ENCODE peak calls at places on chromosome 14, in seven cellular contexts. H is Panc1, X is fibroblast of lung, L is dorsolateral prefrontal cortex, Q is GM20000, R is cardiac fibroblast, Z is neural progenitor cell. O is an unnamed sample.

GRCh38 chr14:69625299-69626131 is 14.1 kb downstream of the SUSD6 start:
- DNase-seq in H (no peak), X (no peak), L (peak), Q (peak), R (peak), Z (no peak), O (no peak)

GRCh38 chr14:61586539-61587396 is 108.5 kb upstream of the HIF1A start:
- DNase-seq in H (no peak), X (peak), L (no peak), Q (no peak), R (peak), Z (no peak), O (peak)

GRCh38 chr14:101708853-101709532 is 52.5 kb upstream of the PPP2R5C start:
- DNase-seq in H (no peak), X (no peak), L (no peak), Q (no peak), R (no peak), Z (no peak), O (no peak)

GRCh38 chr14:74271365-74271764 is 31.4 kb downstream of the ABCD4 start:
- DNase-seq in H (no peak), X (no peak), L (no peak), Q (no peak), R (no peak), Z (no peak), O (no peak)

GRCh38 chr14:23827100-23827892 is 126.3 kb upstream of the DHRS4 start:
- DNase-seq in H (no peak), X (no peak), L (no peak), Q (no peak), R (no peak), Z (no peak), O (no peak)

GRCh38 chr14:56297449-56297848 is 179.2 kb downstream of the PELI2 start:
- DNase-seq in H (no peak), X (no peak), L (no peak), Q (no peak), R (no peak), Z (no peak), O (no peak)

GRCh38 chr14:68687746-68688145 is 105.1 kb downstream of the ZFP36L1 start:
- DNase-seq in H (no peak), X (peak), L (no peak), Q (no peak), R (peak), Z (no peak), O (peak)

GRCh38 chr14:95683793-95684192 is 2.4 kb upstream of the TCL1B start:
- DNase-seq in H (peak), X (no peak), L (no peak), Q (peak), R (no peak), Z (peak), O (peak)

GRCh38 chr14:105204206-105204930 is 23.3 kb upstream of the NUDT14 start:
- DNase-seq in H (no peak), X (peak), L (peak), Q (no peak), R (no peak), Z (no peak), O (peak)

GRCh38 chr14:79325071-79325470 is 886.2 kb downstream of the DIO2 start:
- DNase-seq in H (no peak), X (peak), L (no peak), Q (no peak), R (no peak), Z (no peak), O (no peak)

GRCh38 chr14:58918066-58918465 is 270.4 kb upstream of the DAAM1 start:
- DNase-seq in H (no peak), X (no peak), L (no peak), Q (no peak), R (peak), Z (no peak), O (peak)

GRCh38 chr14:33120341-33120740 is 181.7 kb downstream of the NPAS3 start:
- DNase-seq in H (no peak), X (peak), L (no peak), Q (no peak), R (peak), Z (no peak), O (peak)

GRCh38 chr14:28983279-28983678 is 216.7 kb downstream of the FOXG1 start:
- DNase-seq in H (no peak), X (no peak), L (no peak), Q (no peak), R (no peak), Z (no peak), O (no peak)

GRCh38 chr14:32512813-32513212 is 183.7 kb downstream of the AKAP6 start:
- DNase-seq in H (no peak), X (no peak), L (no peak), Q (no peak), R (peak), Z (no peak), O (peak)

GRCh38 chr14:70889555-70889954 is 17.7 kb upstream of the PCNX1 start:
- DNase-seq in H (no peak), X (no peak), L (no peak), Q (no peak), R (no peak), Z (no peak), O (no peak)

GRCh38 chr14:70887207-70888150 is 19.8 kb upstream of the PCNX1 start:
- DNase-seq in H (no peak), X (peak), L (no peak), Q (no peak), R (peak), Z (no peak), O (peak)

GRCh38 chr14:70888681-70889175 is 18.5 kb upstream of the PCNX1 start:
- DNase-seq in H (no peak), X (peak), L (no peak), Q (no peak), R (peak), Z (no peak), O (peak)

GRCh38 chr14:70886421-70887206 is 20.6 kb upstream of the PCNX1 start:
- DNase-seq in H (no peak), X (no peak), L (no peak), Q (no peak), R (no peak), Z (no peak), O (no peak)

GRCh38 chr14:70888151-70888499 is 19.1 kb upstream of the PCNX1 start:
- DNase-seq in H (no peak), X (no peak), L (no peak), Q (no peak), R (no peak), Z (no peak), O (no peak)
- TF ChIP-seq CTCF in H (no peak), X (no peak), L (no peak), Q (peak), R (no peak), Z (peak), O (no peak)

GRCh38 chr14:21723431-21724045 is 49.9 kb upstream of the OR4E1 start:
- DNase-seq in H (no peak), X (no peak), L (no peak), Q (peak), R (peak), Z (peak), O (peak)
- TF ChIP-seq CTCF in H (peak), X (no peak), L (no peak), Q (no peak), R (peak), Z (peak), O (no peak)

GRCh38 chr14:63051966-63052365 is 6.7 kb upstream of the KCNH5 start:
- DNase-seq in H (no peak), X (no peak), L (no peak), Q (no peak), R (no peak), Z (no peak), O (peak)
- TF ChIP-seq CTCF in H (no peak), X (no peak), L (no peak), Q (no peak), R (no peak), Z (no peak), O (no peak)

GRCh38 chr14:103886304-103887169 is 39.2 kb upstream of the PPP1R13B start:
- DNase-seq in H (no peak), X (no peak), L (no peak), Q (no peak), R (peak), Z (peak), O (no peak)
- TF ChIP-seq CTCF in H (no peak), X (peak), L (no peak), Q (no peak), R (peak), Z (peak), O (no peak)

DNA sequence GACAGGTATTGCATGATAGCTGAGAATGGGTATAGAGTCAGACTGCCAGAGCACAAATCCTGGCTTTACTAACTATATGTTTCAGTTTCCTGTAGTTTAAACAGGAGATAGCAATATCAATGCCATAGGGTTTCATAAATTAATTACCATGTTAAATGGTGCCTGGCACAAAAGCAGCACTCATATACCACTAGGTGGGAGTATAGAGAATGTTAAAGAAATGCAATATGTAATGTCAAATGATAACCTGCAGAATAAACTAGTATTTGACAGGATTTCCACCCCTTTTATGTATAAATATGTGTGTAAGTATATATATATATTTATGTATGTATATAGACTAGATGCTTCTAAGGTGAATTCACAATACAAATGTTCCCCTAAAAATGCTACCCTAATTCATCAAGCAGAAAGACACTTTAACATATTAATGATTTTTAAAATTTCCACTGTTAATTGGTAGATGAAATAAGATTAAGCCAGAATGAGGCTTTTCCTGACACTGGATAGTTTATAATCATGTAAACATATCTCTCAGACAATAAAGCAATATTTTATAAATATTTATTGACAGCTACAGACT is 8.6 kb downstream of the WDR89 start:
- DNase-seq in H (no peak), X (peak), L (no peak), Q (peak), R (peak), Z (no peak), O (peak)
- TF ChIP-seq CTCF in H (peak), X (peak), L (peak), Q (peak), R (peak), Z (peak), O (peak)